ENCODE peak calls at places on chromosomes 6 and 20, in ten cellular contexts. E, H, F, O, Y, V, N, J, R and G are unnamed samples.
A peak's percentile ranks its signal among the peaks of the same experiment; 100 is the strongest.

GRCh38 chr6:108635505-108636226 is 74.9 kb downstream of the FOXO3 start:
- DNase-seq in E (peak; percentile 5), H (no peak), F (no peak), O (no peak), Y (no peak), V (no peak), N (no peak), J (no peak), R (peak; percentile 32), G (peak; percentile 86)

GRCh38 chr6:53439556-53439955 is 90.8 kb upstream of the ELOVL5 start:
- DNase-seq in E (no peak), H (no peak), F (no peak), O (no peak), Y (no peak), V (no peak), N (no peak), J (no peak), R (no peak), G (no peak)

GRCh38 chr6:168093071-168093505 is 14.1 kb upstream of the FRMD1 start:
- DNase-seq in E (no peak), H (peak; percentile 72), F (no peak), O (no peak), Y (no peak), V (no peak), N (no peak), J (no peak), R (no peak), G (no peak)

GRCh38 chr6:128305228-128305627 is 215.2 kb downstream of the PTPRK start:
- DNase-seq in E (no peak), H (no peak), F (no peak), O (peak; percentile 83), Y (no peak), V (no peak), N (no peak), J (no peak), R (no peak), G (no peak)

GRCh38 chr6:109455502-109456282 is at the start of gene MICAL1:
- DNase-seq in E (peak; percentile 74), H (peak; percentile 90), F (peak; percentile 46), O (no peak), Y (no peak), V (peak; percentile 70), N (peak; percentile 83), J (peak; percentile 94), R (peak; percentile 45), G (peak; percentile 79)

GRCh38 chr20:23303325-23304102 is 47.1 kb upstream of the NXT1 start:
- DNase-seq in E (no peak), H (no peak), F (no peak), O (no peak), Y (no peak), V (no peak), N (no peak), J (peak; percentile 47), R (no peak), G (no peak)

GRCh38 chr6:158803733-158804143 is 15.4 kb downstream of the EZR start:
- DNase-seq in E (peak; percentile 30), H (no peak), F (no peak), O (peak; percentile 28), Y (no peak), V (peak; percentile 78), N (no peak), J (no peak), R (no peak), G (peak; percentile 23)

GRCh38 chr20:33437141-33437911 is 6.2 kb downstream of the SNTA1 start:
- DNase-seq in E (no peak), H (peak; percentile 91), F (no peak), O (peak; percentile 49), Y (no peak), V (no peak), N (no peak), J (no peak), R (no peak), G (no peak)

GRCh38 chr6:69155467-69155866 is 520.4 kb downstream of the ADGRB3 start:
- DNase-seq in E (no peak), H (no peak), F (no peak), O (peak; percentile 39), Y (no peak), V (no peak), N (no peak), J (no peak), R (no peak), G (no peak)

GRCh38 chr6:20056350-20056992 is 155.8 kb downstream of the MBOAT1 start:
- DNase-seq in E (no peak), H (no peak), F (no peak), O (peak; percentile 82), Y (no peak), V (peak; percentile 34), N (peak; percentile 45), J (no peak), R (no peak), G (no peak)

GRCh38 chr20:10217517-10218410 is 866 bp upstream of the SNAP25 start:
- DNase-seq in E (no peak), H (peak; percentile 82), F (no peak), O (peak; percentile 78), Y (peak; percentile 26), V (peak; percentile 99), N (peak; percentile 52), J (no peak), R (no peak), G (no peak)

GRCh38 chr6:11282245-11282644 is 49.8 kb upstream of the NEDD9 start:
- DNase-seq in E (no peak), H (no peak), F (no peak), O (no peak), Y (no peak), V (no peak), N (no peak), J (no peak), R (no peak), G (no peak)

GRCh38 chr6:105136433-105137350 is 43.1 kb downstream of the POPDC3 start:
- DNase-seq in E (no peak), H (peak; percentile 84), F (no peak), O (no peak), Y (peak; percentile 53), V (peak; percentile 77), N (peak; percentile 97), J (no peak), R (no peak), G (peak; percentile 18)

GRCh38 chr20:33662172-33662571 is at the start of gene C20orf144:
- DNase-seq in E (no peak), H (no peak), F (no peak), O (no peak), Y (no peak), V (no peak), N (no peak), J (no peak), R (no peak), G (no peak)

GRCh38 chr6:56699066-56699654 is 56.5 kb upstream of the DST start:
- DNase-seq in E (no peak), H (no peak), F (no peak), O (peak; percentile 65), Y (no peak), V (peak; percentile 36), N (no peak), J (no peak), R (no peak), G (no peak)

GRCh38 chr6:797479-798077 is 104.6 kb upstream of the EXOC2 start:
- DNase-seq in E (no peak), H (no peak), F (no peak), O (peak; percentile 55), Y (no peak), V (peak; percentile 49), N (no peak), J (no peak), R (no peak), G (peak; percentile 14)

GRCh38 chr6:32962427-32962826 is 6.0 kb upstream of the BRD2 start:
- DNase-seq in E (no peak), H (no peak), F (no peak), O (no peak), Y (no peak), V (peak; percentile 47), N (no peak), J (no peak), R (no peak), G (no peak)